ENCODE peak calls at places on chromosomes 16 and 17, in nine cellular contexts. P is HuH-7.5, V is mucosa of descending colon, T is caudate nucleus, Q is memory B cell, J is SHP77, E is small intestine, Y is KG1, B is epithelial cell of esophagus. K is an unnamed sample.

GRCh38 chr16:11949527-11949926 is 7.7 kb upstream of the NPIPB2 start:
- DNase-seq in Y (peak), E (peak), V (no peak), T (peak), Q (peak), J (peak), P (peak), B (peak), K (peak)

GRCh38 chr16:57354311-57354710 is 4.3 kb upstream of the CCL22 start:
- DNase-seq in E (no peak), P (no peak), B (no peak), V (no peak), Y (no peak), J (no peak), T (no peak), Q (no peak), K (no peak)

GRCh38 chr17:57916925-57917858 is 38.0 kb downstream of the CUEDC1 start:
- DNase-seq in T (peak), E (no peak), B (no peak), P (no peak), J (peak), Q (no peak), Y (no peak), V (no peak), K (peak)

GRCh38 chr17:29579866-29580771 is 9.3 kb downstream of the GIT1 start:
- DNase-seq in B (peak), E (peak), P (peak), V (peak), Y (peak), Q (peak), J (peak), T (peak), K (peak)

GRCh38 chr17:41101586-41102259 is at the start of gene KRTAP4-16:
- DNase-seq in V (no peak), B (no peak), P (no peak), Q (no peak), Y (no peak), T (no peak), E (no peak), J (no peak), K (no peak)

GRCh38 chr17:6145946-6146345 is 75.8 kb downstream of the WSCD1 start:
- DNase-seq in J (no peak), Q (no peak), E (no peak), V (no peak), T (no peak), B (no peak), Y (no peak), P (no peak), K (no peak)

GRCh38 chr17:55585629-55586028 is 74.4 kb upstream of the SMIM36 start:
- DNase-seq in B (no peak), T (no peak), V (no peak), Y (no peak), J (no peak), Q (no peak), E (no peak), P (no peak), K (no peak)

GRCh38 chr16:87708181-87708580 is 57.6 kb downstream of the KLHDC4 start:
- DNase-seq in Y (no peak), J (no peak), B (no peak), E (no peak), Q (no peak), T (no peak), P (no peak), V (no peak), K (no peak)

GRCh38 chr16:71467810-71468209 is 5.8 kb upstream of the ZNF23 start:
- DNase-seq in Y (peak), J (no peak), T (no peak), E (peak), Q (peak), B (peak), P (no peak), V (peak), K (peak)

GRCh38 chr16:57262841-57263584 is 18.0 kb downstream of the ARL2BP start:
- DNase-seq in B (peak), J (no peak), Y (no peak), Q (no peak), T (peak), E (peak), V (no peak), P (no peak), K (no peak)

GRCh38 chr16:66840883-66841282 is 3.3 kb upstream of the CA7 start:
- DNase-seq in E (no peak), T (no peak), Y (no peak), V (no peak), P (no peak), J (no peak), Q (no peak), B (no peak), K (no peak)

GRCh38 chr16:13866073-13866472 is 53.9 kb upstream of the ERCC4 start:
- DNase-seq in T (no peak), Y (peak), P (peak), E (peak), B (peak), V (peak), J (peak), Q (no peak), K (peak)

GRCh38 chr16:66478733-66479511 is 51.8 kb downstream of the BEAN1 start:
- DNase-seq in V (peak), Y (peak), B (peak), J (peak), Q (peak), T (peak), P (peak), E (peak), K (peak)

GRCh38 chr16:88804552-88805339 is 1.2 kb downstream of the CDT1 start:
- DNase-seq in V (peak), Q (no peak), Y (no peak), B (no peak), P (peak), T (no peak), E (peak), J (peak), K (peak)

GRCh38 chr17:45316271-45317112 is at the start of gene MAP3K14:
- DNase-seq in Y (no peak), E (peak), P (peak), B (peak), Q (peak), V (peak), J (peak), T (peak), K (peak)

GRCh38 chr17:32862940-32863339 is 14.0 kb downstream of the MYO1D start:
- DNase-seq in B (no peak), J (no peak), T (no peak), V (no peak), P (no peak), E (no peak), Q (no peak), Y (no peak), K (no peak)

GRCh38 chr16:23629516-23629915 is 11.6 kb downstream of the PALB2 start:
- DNase-seq in T (no peak), B (peak), P (no peak), J (no peak), E (no peak), Q (no peak), Y (no peak), V (no peak), K (no peak)

GRCh38 chr17:29107084-29107483 is 64.1 kb downstream of the PIPOX start:
- DNase-seq in E (no peak), B (no peak), Y (no peak), Q (no peak), P (no peak), T (no peak), J (no peak), V (no peak), K (no peak)

GRCh38 chr17:49497147-49498036 is 2.3 kb downstream of the NGFR start:
- DNase-seq in T (no peak), Q (peak), J (no peak), Y (no peak), E (no peak), V (no peak), B (peak), P (no peak), K (peak)

GRCh38 chr17:34981538-34982241 is 1.4 kb downstream of the LIG3 start:
- DNase-seq in J (no peak), B (peak), Y (no peak), Q (no peak), P (peak), T (no peak), V (no peak), E (peak), K (no peak)

GRCh38 chr17:9273334-9274118 is 252.2 kb downstream of the NTN1 start:
- DNase-seq in J (no peak), V (no peak), P (no peak), T (no peak), Q (no peak), B (no peak), E (no peak), Y (no peak), K (no peak)

GRCh38 chr16:30958164-30959083 is 870 bp downstream of the SETD1A start:
- DNase-seq in E (peak), T (peak), V (no peak), P (peak), Y (no peak), Q (no peak), J (peak), B (peak), K (no peak)

GRCh38 chr16:3091551-3091950 is 7.5 kb downstream of the ZSCAN10 start:
- DNase-seq in T (no peak), B (no peak), V (no peak), E (no peak), P (no peak), J (no peak), Y (no peak), Q (no peak), K (no peak)

GRCh38 chr17:69870091-69870530 is 204.9 kb upstream of the KCNJ16 start:
- DNase-seq in B (peak), Y (no peak), P (no peak), Q (no peak), T (no peak), V (no peak), J (no peak), E (no peak), K (no peak)

GRCh38 chr16:51854401-51854951 is 692.5 kb downstream of the TOX3 start:
- DNase-seq in B (no peak), J (no peak), Y (no peak), P (no peak), T (no peak), E (no peak), V (no peak), Q (no peak), K (no peak)

GRCh38 chr17:14918540-14918939 is 346.6 kb downstream of the PMP22 start:
- DNase-seq in Q (no peak), Y (no peak), V (no peak), T (no peak), E (no peak), B (no peak), P (no peak), J (no peak), K (no peak)